ENCODE peak calls at places on chromosomes 5 and 9, in nine cellular contexts. One of them, this sample, is unnamed.

GRCh38 chr9:134663084-134663483 is 21.5 kb downstream of the COL5A1 start:
- DNase-seq in fibroblast of lung: no peak
- DNase-seq in activated CD4-positive, alpha-beta T cell treated with anti-CD3 and anti-CD28 coated beads, Interleukin-2, amount 50 U/mL, for 4 hours: no peak
- DNase-seq in CD4-positive, alpha-beta T cell: no peak
- DNase-seq in T1000: no peak
- DNase-seq in CD8-positive, alpha-beta T cell: no peak
- DNase-seq in glomerular endothelial cell: no peak
- DNase-seq in GM12892: no peak
- DNase-seq in NCI-H1417: no peak
- DNase-seq in this sample: no peak

GRCh38 chr5:177419045-177419444 is 7.4 kb upstream of the GRK6 start:
- DNase-seq in fibroblast of lung: peak
- DNase-seq in activated CD4-positive, alpha-beta T cell treated with anti-CD3 and anti-CD28 coated beads, Interleukin-2, amount 50 U/mL, for 4 hours: no peak
- DNase-seq in CD4-positive, alpha-beta T cell: no peak
- DNase-seq in T1000: no peak
- DNase-seq in CD8-positive, alpha-beta T cell: no peak
- DNase-seq in glomerular endothelial cell: no peak
- DNase-seq in GM12892: no peak
- DNase-seq in NCI-H1417: no peak
- DNase-seq in this sample: no peak

GRCh38 chr5:81778642-81779041 is 27.7 kb upstream of the SSBP2 start:
- DNase-seq in fibroblast of lung: peak
- DNase-seq in activated CD4-positive, alpha-beta T cell treated with anti-CD3 and anti-CD28 coated beads, Interleukin-2, amount 50 U/mL, for 4 hours: no peak
- DNase-seq in CD4-positive, alpha-beta T cell: no peak
- DNase-seq in T1000: no peak
- DNase-seq in CD8-positive, alpha-beta T cell: no peak
- DNase-seq in glomerular endothelial cell: no peak
- DNase-seq in GM12892: no peak
- DNase-seq in NCI-H1417: no peak
- DNase-seq in this sample: no peak

GRCh38 chr5:137561572-137561971 is 62.4 kb upstream of the SPOCK1 start:
- DNase-seq in fibroblast of lung: no peak
- DNase-seq in activated CD4-positive, alpha-beta T cell treated with anti-CD3 and anti-CD28 coated beads, Interleukin-2, amount 50 U/mL, for 4 hours: no peak
- DNase-seq in CD4-positive, alpha-beta T cell: no peak
- DNase-seq in T1000: no peak
- DNase-seq in CD8-positive, alpha-beta T cell: no peak
- DNase-seq in glomerular endothelial cell: no peak
- DNase-seq in GM12892: no peak
- DNase-seq in NCI-H1417: peak
- DNase-seq in this sample: no peak

GRCh38 chr9:78860806-78861475 is 564.0 kb downstream of the PSAT1 start:
- DNase-seq in fibroblast of lung: peak
- DNase-seq in activated CD4-positive, alpha-beta T cell treated with anti-CD3 and anti-CD28 coated beads, Interleukin-2, amount 50 U/mL, for 4 hours: no peak
- DNase-seq in CD4-positive, alpha-beta T cell: no peak
- DNase-seq in T1000: no peak
- DNase-seq in CD8-positive, alpha-beta T cell: no peak
- DNase-seq in glomerular endothelial cell: no peak
- DNase-seq in GM12892: no peak
- DNase-seq in NCI-H1417: no peak
- DNase-seq in this sample: no peak

GRCh38 chr9:2857564-2858198 is 13.8 kb upstream of the PUM3 start:
- DNase-seq in fibroblast of lung: peak
- DNase-seq in activated CD4-positive, alpha-beta T cell treated with anti-CD3 and anti-CD28 coated beads, Interleukin-2, amount 50 U/mL, for 4 hours: peak
- DNase-seq in CD4-positive, alpha-beta T cell: peak
- DNase-seq in T1000: no peak
- DNase-seq in CD8-positive, alpha-beta T cell: peak
- DNase-seq in glomerular endothelial cell: peak
- DNase-seq in GM12892: peak
- DNase-seq in NCI-H1417: peak
- DNase-seq in this sample: no peak

GRCh38 chr9:92564982-92565381 is 29.2 kb upstream of the ECM2 start:
- DNase-seq in fibroblast of lung: peak
- DNase-seq in activated CD4-positive, alpha-beta T cell treated with anti-CD3 and anti-CD28 coated beads, Interleukin-2, amount 50 U/mL, for 4 hours: no peak
- DNase-seq in CD4-positive, alpha-beta T cell: no peak
- DNase-seq in T1000: no peak
- DNase-seq in CD8-positive, alpha-beta T cell: no peak
- DNase-seq in glomerular endothelial cell: no peak
- DNase-seq in GM12892: no peak
- DNase-seq in NCI-H1417: no peak
- DNase-seq in this sample: no peak

GRCh38 chr5:124732349-124732875 is 14.0 kb downstream of the ZNF608 start:
- DNase-seq in fibroblast of lung: no peak
- DNase-seq in activated CD4-positive, alpha-beta T cell treated with anti-CD3 and anti-CD28 coated beads, Interleukin-2, amount 50 U/mL, for 4 hours: no peak
- DNase-seq in CD4-positive, alpha-beta T cell: no peak
- DNase-seq in T1000: no peak
- DNase-seq in CD8-positive, alpha-beta T cell: no peak
- DNase-seq in glomerular endothelial cell: no peak
- DNase-seq in GM12892: no peak
- DNase-seq in NCI-H1417: no peak
- DNase-seq in this sample: no peak

GRCh38 chr5:3625626-3626025 is 30.0 kb downstream of the IRX1 start:
- DNase-seq in fibroblast of lung: no peak
- DNase-seq in activated CD4-positive, alpha-beta T cell treated with anti-CD3 and anti-CD28 coated beads, Interleukin-2, amount 50 U/mL, for 4 hours: no peak
- DNase-seq in CD4-positive, alpha-beta T cell: no peak
- DNase-seq in T1000: no peak
- DNase-seq in CD8-positive, alpha-beta T cell: no peak
- DNase-seq in glomerular endothelial cell: no peak
- DNase-seq in GM12892: no peak
- DNase-seq in NCI-H1417: no peak
- DNase-seq in this sample: no peak

GRCh38 chr5:177457239-177458121 is 10.9 kb downstream of the PRR7 start:
- DNase-seq in fibroblast of lung: peak
- DNase-seq in activated CD4-positive, alpha-beta T cell treated with anti-CD3 and anti-CD28 coated beads, Interleukin-2, amount 50 U/mL, for 4 hours: no peak
- DNase-seq in CD4-positive, alpha-beta T cell: no peak
- DNase-seq in T1000: peak
- DNase-seq in CD8-positive, alpha-beta T cell: peak
- DNase-seq in glomerular endothelial cell: peak
- DNase-seq in GM12892: peak
- DNase-seq in NCI-H1417: peak
- DNase-seq in this sample: peak

GRCh38 chr9:104808030-104808614 is 44.2 kb downstream of the NIPSNAP3B start:
- DNase-seq in fibroblast of lung: peak
- DNase-seq in activated CD4-positive, alpha-beta T cell treated with anti-CD3 and anti-CD28 coated beads, Interleukin-2, amount 50 U/mL, for 4 hours: no peak
- DNase-seq in CD4-positive, alpha-beta T cell: no peak
- DNase-seq in T1000: no peak
- DNase-seq in CD8-positive, alpha-beta T cell: no peak
- DNase-seq in glomerular endothelial cell: no peak
- DNase-seq in GM12892: no peak
- DNase-seq in NCI-H1417: peak
- DNase-seq in this sample: no peak

GRCh38 chr9:101176384-101176783 is 147.9 kb downstream of the PLPPR1 start:
- DNase-seq in fibroblast of lung: no peak
- DNase-seq in activated CD4-positive, alpha-beta T cell treated with anti-CD3 and anti-CD28 coated beads, Interleukin-2, amount 50 U/mL, for 4 hours: no peak
- DNase-seq in CD4-positive, alpha-beta T cell: no peak
- DNase-seq in T1000: no peak
- DNase-seq in CD8-positive, alpha-beta T cell: no peak
- DNase-seq in glomerular endothelial cell: no peak
- DNase-seq in GM12892: no peak
- DNase-seq in NCI-H1417: no peak
- DNase-seq in this sample: peak

GRCh38 chr5:67971223-67971830 is 244.2 kb upstream of the PIK3R1 start:
- DNase-seq in fibroblast of lung: peak
- DNase-seq in activated CD4-positive, alpha-beta T cell treated with anti-CD3 and anti-CD28 coated beads, Interleukin-2, amount 50 U/mL, for 4 hours: no peak
- DNase-seq in CD4-positive, alpha-beta T cell: no peak
- DNase-seq in T1000: no peak
- DNase-seq in CD8-positive, alpha-beta T cell: no peak
- DNase-seq in glomerular endothelial cell: no peak
- DNase-seq in GM12892: no peak
- DNase-seq in NCI-H1417: no peak
- DNase-seq in this sample: no peak

GRCh38 chr9:106177216-106177615 is 482.9 kb downstream of the TMEM38B start:
- DNase-seq in fibroblast of lung: no peak
- DNase-seq in activated CD4-positive, alpha-beta T cell treated with anti-CD3 and anti-CD28 coated beads, Interleukin-2, amount 50 U/mL, for 4 hours: no peak
- DNase-seq in CD4-positive, alpha-beta T cell: no peak
- DNase-seq in T1000: no peak
- DNase-seq in CD8-positive, alpha-beta T cell: no peak
- DNase-seq in glomerular endothelial cell: no peak
- DNase-seq in GM12892: no peak
- DNase-seq in NCI-H1417: no peak
- DNase-seq in this sample: no peak

GRCh38 chr5:124719346-124719967 is 27.0 kb downstream of the ZNF608 start:
- DNase-seq in fibroblast of lung: no peak
- DNase-seq in activated CD4-positive, alpha-beta T cell treated with anti-CD3 and anti-CD28 coated beads, Interleukin-2, amount 50 U/mL, for 4 hours: no peak
- DNase-seq in CD4-positive, alpha-beta T cell: no peak
- DNase-seq in T1000: no peak
- DNase-seq in CD8-positive, alpha-beta T cell: no peak
- DNase-seq in glomerular endothelial cell: no peak
- DNase-seq in GM12892: no peak
- DNase-seq in NCI-H1417: peak
- DNase-seq in this sample: no peak

GRCh38 chr5:158049459-158049858 is 190.5 kb upstream of the CLINT1 start:
- DNase-seq in fibroblast of lung: no peak
- DNase-seq in activated CD4-positive, alpha-beta T cell treated with anti-CD3 and anti-CD28 coated beads, Interleukin-2, amount 50 U/mL, for 4 hours: no peak
- DNase-seq in CD4-positive, alpha-beta T cell: no peak
- DNase-seq in T1000: no peak
- DNase-seq in CD8-positive, alpha-beta T cell: no peak
- DNase-seq in glomerular endothelial cell: no peak
- DNase-seq in GM12892: no peak
- DNase-seq in NCI-H1417: no peak
- DNase-seq in this sample: no peak